ENCODE peak calls at places on chromosomes 12 and 14, in seven cellular contexts. I, P, L, H, W, Y and K are unnamed samples.

GRCh38 chr14:30283822-30284446 is 275.0 kb upstream of the G2E3 start:
- DNase-seq in H (peak), Y (peak), W (no peak), I (no peak), L (no peak), P (no peak), K (no peak)

GRCh38 chr12:72307229-72307628 is 35.1 kb downstream of the TRHDE start:
- DNase-seq in Y (no peak), L (no peak), W (no peak), I (no peak), H (no peak), P (no peak), K (no peak)

GRCh38 chr14:67942311-67942710 is 122.7 kb downstream of the RAD51B start:
- DNase-seq in H (no peak), I (no peak), W (no peak), P (no peak), L (no peak), Y (no peak), K (no peak)

GRCh38 chr12:94280063-94280462 is 131.7 kb downstream of the PLXNC1 start:
- DNase-seq in H (no peak), L (no peak), W (no peak), P (no peak), Y (no peak), I (no peak), K (no peak)

GRCh38 chr12:57694459-57695019 is 607 bp downstream of the OS9 start:
- DNase-seq in Y (no peak), H (no peak), P (no peak), L (no peak), I (no peak), W (no peak), K (no peak)

GRCh38 chr14:54312166-54312801 is 84.5 kb upstream of the CDKN3 start:
- DNase-seq in W (no peak), P (peak), I (no peak), H (no peak), Y (peak), L (no peak), K (no peak)

GRCh38 chr12:127650626-127651025 is 616.3 kb upstream of the TMEM132C start:
- DNase-seq in W (no peak), L (no peak), Y (no peak), I (no peak), H (no peak), P (no peak), K (no peak)

GRCh38 chr12:48816148-48816854 is 2.0 kb upstream of the CACNB3 start:
- DNase-seq in W (peak), I (no peak), Y (no peak), L (no peak), H (no peak), P (no peak), K (no peak)

GRCh38 chr14:101639257-101639833 is 78.0 kb downstream of the DIO3 start:
- DNase-seq in I (no peak), Y (no peak), H (no peak), W (no peak), L (no peak), P (no peak), K (no peak)

GRCh38 chr12:80849367-80849766 is 88.4 kb downstream of the LIN7A start:
- DNase-seq in Y (no peak), H (no peak), W (no peak), P (no peak), L (no peak), I (no peak), K (no peak)

GRCh38 chr12:48454675-48455074 is 17.7 kb upstream of the ANP32D start:
- DNase-seq in P (no peak), H (no peak), L (no peak), Y (no peak), I (no peak), W (no peak), K (no peak)

GRCh38 chr14:68682166-68683103 is 110.4 kb downstream of the ZFP36L1 start:
- DNase-seq in P (peak), W (no peak), L (peak), I (peak), H (peak), Y (peak), K (peak)

GRCh38 chr12:130621696-130622298 is 94.3 kb downstream of the RIMBP2 start:
- DNase-seq in P (no peak), W (no peak), H (peak), L (no peak), Y (no peak), I (no peak), K (no peak)

GRCh38 chr14:98278805-98279204 is 993.2 kb downstream of the BCL11B start:
- DNase-seq in Y (no peak), W (no peak), I (no peak), P (no peak), H (no peak), L (no peak), K (no peak)

GRCh38 chr14:51004801-51005526 is 60.7 kb upstream of the PYGL start:
- DNase-seq in I (no peak), L (no peak), Y (peak), H (no peak), P (no peak), W (no peak), K (no peak)

GRCh38 chr12:29611906-29612305 is 114.4 kb upstream of the OVCH1 start:
- DNase-seq in P (no peak), W (no peak), Y (no peak), L (no peak), H (no peak), I (no peak), K (no peak)

DNA sequence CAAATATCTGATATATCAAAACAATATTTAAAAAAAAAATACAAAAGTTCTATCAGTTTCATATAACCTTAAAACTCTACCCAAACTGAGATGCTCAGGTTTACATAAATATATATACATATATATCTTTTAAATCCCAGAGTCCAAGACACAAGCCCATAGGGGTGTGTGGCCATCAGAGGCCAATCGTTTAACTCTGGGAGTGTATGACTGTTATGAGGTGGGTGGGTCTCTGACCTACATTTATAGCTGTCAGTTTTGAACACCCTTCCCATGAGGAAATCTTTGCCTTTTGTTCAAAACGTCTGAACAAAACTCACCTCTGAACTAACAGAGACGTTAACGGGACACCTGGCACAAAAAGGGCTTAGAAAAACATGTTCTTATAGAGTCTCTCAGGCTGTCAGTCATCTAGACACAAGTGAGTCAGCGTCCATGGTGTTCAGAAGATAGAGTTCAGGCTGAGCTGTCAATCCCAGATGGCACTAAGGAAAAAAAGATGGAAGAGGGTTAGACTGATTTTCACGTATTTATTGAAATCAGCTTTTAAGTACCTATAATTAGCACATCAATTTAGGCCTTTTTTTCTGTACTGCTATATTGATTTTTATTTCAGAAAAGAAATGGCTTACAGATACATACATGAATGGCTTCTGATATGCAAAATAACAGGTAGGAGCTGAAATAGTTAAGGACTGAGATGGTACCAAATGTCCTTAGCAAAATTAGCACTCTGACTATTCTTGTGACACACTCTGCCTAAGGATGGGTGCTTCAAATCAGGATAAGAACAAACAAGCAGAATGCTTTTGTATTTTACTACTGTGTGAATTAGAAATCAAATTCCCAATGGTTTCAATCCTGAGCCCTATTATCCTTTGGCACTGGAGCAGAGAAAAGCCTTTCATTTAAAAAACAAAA is 29.2 kb downstream of the HIGD1C start:
- DNase-seq in P (no peak), L (peak), H (no peak), W (no peak), Y (no peak), I (no peak), K (no peak)
- H3K27ac ChIP-seq in P (no peak), L (peak), H (no peak), W (no peak), Y (no peak), I (no peak), K (no peak)

DNA sequence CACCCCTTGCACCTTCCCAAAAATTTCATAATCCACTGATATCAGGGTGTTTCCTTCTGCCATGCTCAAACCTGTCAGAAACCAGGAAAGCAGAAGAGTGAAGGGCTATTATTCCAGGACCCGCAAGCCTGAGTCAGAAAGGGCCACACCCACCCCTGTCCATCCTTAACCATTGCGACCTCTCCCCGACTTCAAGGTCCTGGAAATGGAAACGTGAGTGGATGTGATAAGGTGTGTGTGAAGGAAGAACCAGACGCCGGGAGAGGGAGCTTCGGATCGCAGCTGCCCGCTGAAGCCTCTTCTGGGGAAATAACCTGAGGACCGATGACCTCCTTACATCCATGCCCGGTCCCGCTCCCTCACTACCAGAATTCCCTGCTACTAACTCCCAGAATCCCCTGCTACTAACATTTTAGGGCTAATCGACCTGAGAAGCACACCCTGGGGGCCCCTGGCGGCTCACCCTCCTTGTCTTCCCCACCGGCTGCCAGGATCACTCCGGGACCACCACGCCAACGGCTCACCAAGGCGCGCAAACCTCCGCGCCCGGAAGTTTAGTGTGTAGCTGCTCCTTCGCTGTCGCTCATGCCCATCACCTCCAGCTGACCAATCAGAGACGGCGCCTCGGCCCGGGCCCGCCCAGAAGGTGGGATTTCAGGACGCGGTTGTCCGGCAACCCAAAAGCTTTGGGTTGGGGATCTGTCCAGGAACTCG is at the start of gene ACYP1:
- DNase-seq in W (peak), L (peak), P (peak), Y (peak), H (peak), I (peak), K (peak)
- TF ChIP-seq POLR2A in W (no peak), L (no peak), P (no peak), Y (peak), H (no peak), I (peak), K (peak)

GRCh38 chr14:94113073-94113472 is 2.5 kb downstream of the IFI27 start:
- DNase-seq in L (no peak), Y (no peak), I (no peak), P (no peak), H (peak), W (peak), K (no peak)
- H3K4me3 ChIP-seq in L (peak), Y (no peak), I (no peak), P (peak), H (peak), W (no peak), K (no peak)

DNA sequence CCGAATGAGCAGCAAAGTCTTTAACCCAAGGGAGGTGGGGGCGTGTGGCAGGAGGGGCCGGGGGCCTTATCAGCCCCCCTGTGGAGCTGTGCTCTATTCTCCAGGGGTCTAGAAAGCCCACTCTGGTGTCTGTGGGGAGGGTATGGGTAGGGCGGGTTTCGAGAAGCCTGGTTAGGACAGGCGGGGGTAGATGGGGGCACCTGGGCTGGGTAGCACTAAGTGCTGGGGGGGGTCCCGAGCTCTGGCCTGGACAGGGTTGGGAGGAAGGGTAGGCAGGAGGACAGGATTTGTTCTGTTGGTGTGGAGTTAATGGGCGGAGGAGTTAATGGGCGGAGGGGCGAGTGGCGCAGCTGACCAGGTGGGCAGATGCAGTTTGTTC is 2.0 kb downstream of the PACS2 start:
- DNase-seq in H (no peak), Y (no peak), P (no peak), W (no peak), I (no peak), L (no peak), K (no peak)
- H3K27ac ChIP-seq in H (peak), Y (no peak), P (no peak), W (peak), I (no peak), L (peak), K (no peak)